ENCODE peak calls at places on chromosome 13, in seven cellular contexts. One of them, this sample, is unnamed.

GRCh38 chr13:74443623-74444022 is 309.4 kb upstream of the KLF12 start:
- DNase-seq in cardiac muscle cell: no peak
- DNase-seq in GM23338: no peak
- DNase-seq in PC-9: no peak
- DNase-seq in ovary: no peak
- DNase-seq in heart right ventricle: no peak
- DNase-seq in fibroblast of mammary gland: peak
- DNase-seq in this sample: no peak

GRCh38 chr13:60013166-60013565 is 150.6 kb downstream of the DIAPH3 start:
- DNase-seq in cardiac muscle cell: no peak
- DNase-seq in GM23338: peak
- DNase-seq in PC-9: no peak
- DNase-seq in ovary: no peak
- DNase-seq in heart right ventricle: no peak
- DNase-seq in fibroblast of mammary gland: no peak
- DNase-seq in this sample: no peak

GRCh38 chr13:43567608-43568007 is 219.2 kb downstream of the ENOX1 start:
- DNase-seq in cardiac muscle cell: no peak
- DNase-seq in GM23338: no peak
- DNase-seq in PC-9: peak
- DNase-seq in ovary: no peak
- DNase-seq in heart right ventricle: no peak
- DNase-seq in fibroblast of mammary gland: peak
- DNase-seq in this sample: peak

GRCh38 chr13:90281709-90282108 is 1065.8 kb upstream of the MIR17HG start:
- DNase-seq in cardiac muscle cell: no peak
- DNase-seq in GM23338: no peak
- DNase-seq in PC-9: no peak
- DNase-seq in ovary: no peak
- DNase-seq in heart right ventricle: no peak
- DNase-seq in fibroblast of mammary gland: no peak
- DNase-seq in this sample: peak

GRCh38 chr13:59373341-59373740 is 790.4 kb downstream of the DIAPH3 start:
- DNase-seq in cardiac muscle cell: peak
- DNase-seq in GM23338: no peak
- DNase-seq in PC-9: no peak
- DNase-seq in ovary: no peak
- DNase-seq in heart right ventricle: peak
- DNase-seq in fibroblast of mammary gland: no peak
- DNase-seq in this sample: no peak

GRCh38 chr13:48500652-48501197 is 32.2 kb downstream of the RCBTB2 start:
- DNase-seq in cardiac muscle cell: no peak
- DNase-seq in GM23338: peak
- DNase-seq in PC-9: peak
- DNase-seq in ovary: no peak
- DNase-seq in heart right ventricle: no peak
- DNase-seq in fibroblast of mammary gland: peak
- DNase-seq in this sample: no peak

GRCh38 chr13:44231786-44232516 is 141.7 kb upstream of the SERP2 start:
- DNase-seq in cardiac muscle cell: no peak
- DNase-seq in GM23338: peak
- DNase-seq in PC-9: peak
- DNase-seq in ovary: peak
- DNase-seq in heart right ventricle: no peak
- DNase-seq in fibroblast of mammary gland: peak
- DNase-seq in this sample: no peak

GRCh38 chr13:42369071-42369795 is 97.3 kb downstream of the AKAP11 start:
- DNase-seq in cardiac muscle cell: no peak
- DNase-seq in GM23338: no peak
- DNase-seq in PC-9: no peak
- DNase-seq in ovary: no peak
- DNase-seq in heart right ventricle: no peak
- DNase-seq in fibroblast of mammary gland: no peak
- DNase-seq in this sample: no peak

GRCh38 chr13:88544836-88545235 is 873.7 kb downstream of the SLITRK5 start:
- DNase-seq in cardiac muscle cell: no peak
- DNase-seq in GM23338: no peak
- DNase-seq in PC-9: no peak
- DNase-seq in ovary: no peak
- DNase-seq in heart right ventricle: no peak
- DNase-seq in fibroblast of mammary gland: no peak
- DNase-seq in this sample: no peak

GRCh38 chr13:93146584-93147292 is 79.9 kb upstream of the GPC6 start:
- DNase-seq in cardiac muscle cell: no peak
- DNase-seq in GM23338: no peak
- DNase-seq in PC-9: no peak
- DNase-seq in ovary: no peak
- DNase-seq in heart right ventricle: no peak
- DNase-seq in fibroblast of mammary gland: peak
- DNase-seq in this sample: no peak

GRCh38 chr13:29418026-29418425 is 177.5 kb downstream of the SLC7A1 start:
- DNase-seq in cardiac muscle cell: no peak
- DNase-seq in GM23338: peak
- DNase-seq in PC-9: no peak
- DNase-seq in ovary: no peak
- DNase-seq in heart right ventricle: no peak
- DNase-seq in fibroblast of mammary gland: no peak
- DNase-seq in this sample: no peak

GRCh38 chr13:59034198-59034597 is 1129.5 kb downstream of the DIAPH3 start:
- DNase-seq in cardiac muscle cell: peak
- DNase-seq in GM23338: peak
- DNase-seq in PC-9: no peak
- DNase-seq in ovary: no peak
- DNase-seq in heart right ventricle: no peak
- DNase-seq in fibroblast of mammary gland: no peak
- DNase-seq in this sample: no peak

GRCh38 chr13:24050292-24050711 is 110.2 kb upstream of the SPATA13 start:
- DNase-seq in cardiac muscle cell: no peak
- DNase-seq in GM23338: no peak
- DNase-seq in PC-9: no peak
- DNase-seq in ovary: peak
- DNase-seq in heart right ventricle: no peak
- DNase-seq in fibroblast of mammary gland: peak
- DNase-seq in this sample: no peak

GRCh38 chr13:72561791-72562190 is 165.6 kb downstream of the MZT1 start:
- DNase-seq in cardiac muscle cell: no peak
- DNase-seq in GM23338: no peak
- DNase-seq in PC-9: no peak
- DNase-seq in ovary: no peak
- DNase-seq in heart right ventricle: no peak
- DNase-seq in fibroblast of mammary gland: no peak
- DNase-seq in this sample: peak

GRCh38 chr13:48518083-48518482 is 14.8 kb downstream of the RCBTB2 start:
- DNase-seq in cardiac muscle cell: no peak
- DNase-seq in GM23338: no peak
- DNase-seq in PC-9: no peak
- DNase-seq in ovary: no peak
- DNase-seq in heart right ventricle: no peak
- DNase-seq in fibroblast of mammary gland: no peak
- DNase-seq in this sample: no peak

GRCh38 chr13:48319458-48320395 is 16.2 kb downstream of the RB1 start:
- DNase-seq in cardiac muscle cell: no peak
- DNase-seq in GM23338: no peak
- DNase-seq in PC-9: no peak
- DNase-seq in ovary: no peak
- DNase-seq in heart right ventricle: no peak
- DNase-seq in fibroblast of mammary gland: no peak
- DNase-seq in this sample: no peak

GRCh38 chr13:75196112-75196855 is 285.7 kb downstream of the TBC1D4 start:
- DNase-seq in cardiac muscle cell: no peak
- DNase-seq in GM23338: no peak
- DNase-seq in PC-9: no peak
- DNase-seq in ovary: no peak
- DNase-seq in heart right ventricle: no peak
- DNase-seq in fibroblast of mammary gland: peak
- DNase-seq in this sample: no peak

GRCh38 chr13:49305824-49306425 is 58.2 kb downstream of the CDADC1 start:
- DNase-seq in cardiac muscle cell: no peak
- DNase-seq in GM23338: no peak
- DNase-seq in PC-9: no peak
- DNase-seq in ovary: no peak
- DNase-seq in heart right ventricle: no peak
- DNase-seq in fibroblast of mammary gland: no peak
- DNase-seq in this sample: no peak

GRCh38 chr13:42574011-42574410 is at the start of gene TNFSF11:
- DNase-seq in cardiac muscle cell: peak
- DNase-seq in GM23338: peak
- DNase-seq in PC-9: no peak
- DNase-seq in ovary: no peak
- DNase-seq in heart right ventricle: no peak
- DNase-seq in fibroblast of mammary gland: no peak
- DNase-seq in this sample: no peak

GRCh38 chr13:93230466-93230865 is 3.9 kb downstream of the GPC6 start:
- DNase-seq in cardiac muscle cell: no peak
- DNase-seq in GM23338: no peak
- DNase-seq in PC-9: peak
- DNase-seq in ovary: no peak
- DNase-seq in heart right ventricle: no peak
- DNase-seq in fibroblast of mammary gland: peak
- DNase-seq in this sample: no peak

GRCh38 chr13:104057851-104058250 is 991.6 kb upstream of the SLC10A2 start:
- DNase-seq in cardiac muscle cell: no peak
- DNase-seq in GM23338: no peak
- DNase-seq in PC-9: no peak
- DNase-seq in ovary: no peak
- DNase-seq in heart right ventricle: no peak
- DNase-seq in fibroblast of mammary gland: no peak
- DNase-seq in this sample: no peak

GRCh38 chr13:38514575-38514974 is 164.9 kb downstream of the UFM1 start:
- DNase-seq in cardiac muscle cell: no peak
- DNase-seq in GM23338: no peak
- DNase-seq in PC-9: no peak
- DNase-seq in ovary: no peak
- DNase-seq in heart right ventricle: no peak
- DNase-seq in fibroblast of mammary gland: no peak
- DNase-seq in this sample: no peak

GRCh38 chr13:30423891-30424290 is 1.6 kb downstream of the UBE2L5 start:
- DNase-seq in cardiac muscle cell: no peak
- DNase-seq in GM23338: no peak
- DNase-seq in PC-9: no peak
- DNase-seq in ovary: no peak
- DNase-seq in heart right ventricle: no peak
- DNase-seq in fibroblast of mammary gland: no peak
- DNase-seq in this sample: no peak
- H3K4me3 ChIP-seq in cardiac muscle cell: no peak
- H3K4me3 ChIP-seq in GM23338: no peak
- H3K4me3 ChIP-seq in PC-9: no peak
- H3K4me3 ChIP-seq in ovary: no peak
- H3K4me3 ChIP-seq in heart right ventricle: no peak
- H3K4me3 ChIP-seq in fibroblast of mammary gland: no peak
- H3K4me3 ChIP-seq in this sample: no peak

GRCh38 chr13:112576191-112576590 is 11.8 kb downstream of the TUBGCP3 start:
- DNase-seq in cardiac muscle cell: no peak
- DNase-seq in GM23338: no peak
- DNase-seq in PC-9: no peak
- DNase-seq in ovary: no peak
- DNase-seq in heart right ventricle: no peak
- DNase-seq in fibroblast of mammary gland: no peak
- DNase-seq in this sample: no peak

GRCh38 chr13:112576768-112577167 is 11.2 kb downstream of the TUBGCP3 start:
- DNase-seq in cardiac muscle cell: no peak
- DNase-seq in GM23338: no peak
- DNase-seq in PC-9: no peak
- DNase-seq in ovary: no peak
- DNase-seq in heart right ventricle: no peak
- DNase-seq in fibroblast of mammary gland: no peak
- DNase-seq in this sample: no peak

GRCh38 chr13:112575295-112575622 is 12.7 kb downstream of the TUBGCP3 start:
- DNase-seq in cardiac muscle cell: no peak
- DNase-seq in GM23338: no peak
- DNase-seq in PC-9: no peak
- DNase-seq in ovary: no peak
- DNase-seq in heart right ventricle: no peak
- DNase-seq in fibroblast of mammary gland: no peak
- DNase-seq in this sample: no peak

GRCh38 chr13:112574476-112575294 is 13.3 kb downstream of the TUBGCP3 start:
- DNase-seq in cardiac muscle cell: no peak
- DNase-seq in GM23338: no peak
- DNase-seq in PC-9: no peak
- DNase-seq in ovary: no peak
- DNase-seq in heart right ventricle: no peak
- DNase-seq in fibroblast of mammary gland: no peak
- DNase-seq in this sample: no peak

DNA sequence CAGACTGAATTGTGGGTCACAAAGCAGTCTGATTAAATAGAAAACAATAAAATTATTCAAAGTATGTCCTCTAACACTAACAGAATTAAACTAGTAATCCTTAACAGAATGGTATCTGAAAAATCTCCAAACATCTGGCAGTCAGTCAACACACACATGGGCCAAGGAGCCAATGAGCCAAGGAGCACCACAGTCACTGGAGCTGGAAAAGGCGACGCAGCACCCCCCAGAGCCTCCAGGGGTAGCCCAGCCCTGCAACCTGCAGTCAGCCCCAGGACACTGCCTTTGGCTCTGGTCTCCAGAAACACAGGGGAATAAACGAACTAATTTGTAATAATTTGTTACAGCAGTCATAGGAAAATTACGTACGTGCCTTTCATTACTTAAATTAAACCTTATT is 12.3 kb downstream of the TUBGCP3 start:
- DNase-seq in cardiac muscle cell: no peak
- DNase-seq in GM23338: peak
- DNase-seq in PC-9: no peak
- DNase-seq in ovary: no peak
- DNase-seq in heart right ventricle: no peak
- DNase-seq in fibroblast of mammary gland: peak
- DNase-seq in this sample: no peak
- H3K4me3 ChIP-seq in cardiac muscle cell: no peak
- H3K4me3 ChIP-seq in GM23338: no peak
- H3K4me3 ChIP-seq in PC-9: no peak
- H3K4me3 ChIP-seq in ovary: no peak
- H3K4me3 ChIP-seq in heart right ventricle: no peak
- H3K4me3 ChIP-seq in fibroblast of mammary gland: no peak
- H3K4me3 ChIP-seq in this sample: no peak

DNA sequence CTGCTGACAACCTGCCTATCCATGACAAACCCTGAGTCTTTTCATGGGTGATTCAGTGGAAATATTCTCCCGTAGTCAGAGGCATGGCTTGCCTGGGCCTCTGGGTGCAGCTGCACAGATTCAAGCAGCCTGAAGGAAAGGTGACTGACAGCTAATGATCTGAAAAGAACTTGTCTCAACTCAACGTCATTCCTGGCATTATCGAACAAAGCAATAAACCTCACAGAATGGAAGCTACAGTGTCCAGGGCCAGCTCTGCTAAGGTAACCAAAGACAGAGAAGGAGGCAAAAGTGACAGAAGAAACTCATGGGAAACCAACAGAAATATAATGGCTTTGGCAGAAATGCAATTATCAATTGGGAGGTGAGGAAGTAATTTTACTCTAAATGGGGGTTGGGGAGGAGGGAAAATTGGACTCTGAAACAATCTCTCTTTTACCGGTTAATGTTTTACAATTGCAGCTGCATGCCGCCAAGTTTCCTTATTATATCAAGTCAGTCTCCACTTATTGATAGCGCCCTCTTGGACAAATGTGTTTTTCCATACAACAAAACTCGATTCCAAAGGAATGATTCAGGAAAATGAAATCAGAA is 12.9 kb downstream of the STARD13 start:
- DNase-seq in cardiac muscle cell: no peak
- DNase-seq in GM23338: no peak
- DNase-seq in PC-9: no peak
- DNase-seq in ovary: no peak
- DNase-seq in heart right ventricle: no peak
- DNase-seq in fibroblast of mammary gland: peak
- DNase-seq in this sample: no peak
- H3K4me3 ChIP-seq in cardiac muscle cell: no peak
- H3K4me3 ChIP-seq in GM23338: no peak
- H3K4me3 ChIP-seq in PC-9: no peak
- H3K4me3 ChIP-seq in ovary: no peak
- H3K4me3 ChIP-seq in heart right ventricle: no peak
- H3K4me3 ChIP-seq in fibroblast of mammary gland: no peak
- H3K4me3 ChIP-seq in this sample: no peak

GRCh38 chr13:21342699-21343442 is 116.2 kb downstream of the ZDHHC20 start:
- DNase-seq in cardiac muscle cell: no peak
- DNase-seq in GM23338: no peak
- DNase-seq in PC-9: no peak
- DNase-seq in ovary: no peak
- DNase-seq in heart right ventricle: no peak
- DNase-seq in fibroblast of mammary gland: no peak
- DNase-seq in this sample: no peak
- H3K4me3 ChIP-seq in cardiac muscle cell: no peak
- H3K4me3 ChIP-seq in GM23338: no peak
- H3K4me3 ChIP-seq in PC-9: no peak
- H3K4me3 ChIP-seq in ovary: no peak
- H3K4me3 ChIP-seq in heart right ventricle: no peak
- H3K4me3 ChIP-seq in fibroblast of mammary gland: no peak
- H3K4me3 ChIP-seq in this sample: no peak

This sample was measured in LNCaP clone FGC.